ENCODE peak calls at places on chromosomes 7 and 10, in eight cellular contexts. V, G, T, W, J, B, N and R are unnamed samples.

GRCh38 chr7:71303566-71303965 is 171.6 kb downstream of the GALNT17 start:
- DNase-seq in T (no peak), V (no peak), J (no peak), W (no peak), G (no peak), B (no peak), N (no peak), R (no peak)

GRCh38 chr7:127251458-127252379 is 1.0 kb downstream of the GRM8 start:
- DNase-seq in N (peak; percentile 36), T (peak; percentile 75), B (peak; percentile 30), J (no peak), W (peak; percentile 26), V (no peak), G (no peak), R (no peak)

GRCh38 chr7:116632349-116632748 is 39.6 kb upstream of the MET start:
- DNase-seq in G (no peak), J (no peak), N (no peak), W (no peak), B (no peak), T (no peak), V (no peak), R (no peak)

GRCh38 chr7:136214356-136214755 is 237.2 kb upstream of the MTPN start:
- DNase-seq in G (no peak), B (no peak), J (no peak), N (no peak), T (peak; percentile 7), V (no peak), W (no peak), R (no peak)

GRCh38 chr7:25897261-25897782 is 254.7 kb upstream of the NFE2L3 start:
- DNase-seq in G (peak; percentile 33), B (no peak), J (no peak), T (no peak), V (no peak), W (no peak), N (no peak), R (no peak)

GRCh38 chr7:42572046-42572445 is 335.0 kb upstream of the GLI3 start:
- DNase-seq in V (no peak), N (no peak), J (no peak), W (no peak), T (no peak), B (no peak), G (no peak), R (no peak)

GRCh38 chr10:24898501-24898900 is 53.9 kb downstream of the PRTFDC1 start:
- DNase-seq in B (no peak), J (no peak), T (no peak), V (no peak), W (no peak), G (no peak), N (no peak), R (no peak)

GRCh38 chr7:39465055-39465929 is 100.9 kb upstream of the YAE1 start:
- DNase-seq in T (peak; percentile 68), B (peak; percentile 34), J (peak; percentile 11), W (no peak), V (no peak), G (peak; percentile 52), N (peak; percentile 53), R (no peak)

GRCh38 chr7:78326870-78327269 is 528.3 kb downstream of the PHTF2 start:
- DNase-seq in J (no peak), B (no peak), W (peak; percentile 47), G (peak; percentile 67), T (no peak), V (no peak), N (no peak), R (peak; percentile 54)

GRCh38 chr7:50466815-50467569 is 16.8 kb upstream of the FIGNL1 start:
- DNase-seq in W (no peak), N (no peak), V (no peak), B (no peak), T (no peak), G (peak; percentile 2), J (no peak), R (no peak)

GRCh38 chr7:134792968-134793367 is 13.5 kb downstream of the CALD1 start:
- DNase-seq in V (no peak), N (no peak), B (no peak), T (no peak), J (no peak), G (no peak), W (peak; percentile 72), R (peak; percentile 71)

GRCh38 chr10:130986828-130987227 is 324.7 kb downstream of the TCERG1L start:
- DNase-seq in G (no peak), N (no peak), V (no peak), B (no peak), W (no peak), T (no peak), J (no peak), R (no peak)

GRCh38 chr10:105974803-105975456 is 1189.6 kb downstream of the SORCS1 start:
- DNase-seq in B (peak; percentile 13), W (no peak), G (no peak), N (no peak), V (no peak), J (no peak), T (peak; percentile 16), R (peak; percentile 41)

GRCh38 chr10:1208376-1209311 is 152.5 kb downstream of the WDR37 start:
- DNase-seq in W (no peak), V (no peak), B (no peak), N (no peak), G (no peak), J (no peak), T (peak; percentile 54), R (no peak)

GRCh38 chr10:50561816-50562215 is 61.9 kb downstream of the SGMS1 start:
- DNase-seq in B (no peak), W (no peak), G (peak; percentile 35), J (no peak), N (no peak), T (peak; percentile 59), V (no peak), R (no peak)

GRCh38 chr7:22138106-22138505 is 192.4 kb upstream of the CDCA7L start:
- DNase-seq in G (no peak), N (no peak), T (no peak), V (no peak), B (no peak), J (no peak), W (no peak), R (no peak)

GRCh38 chr10:123146892-123147634 is 873 bp upstream of the HMX2 start:
- DNase-seq in J (no peak), N (no peak), V (no peak), T (peak; percentile 26), W (no peak), G (no peak), B (peak; percentile 30), R (no peak)

GRCh38 chr10:100019824-100020160 is 10.0 kb upstream of the DNMBP start:
- DNase-seq in N (no peak), B (peak; percentile 10), T (peak; percentile 76), G (peak; percentile 29), V (no peak), W (no peak), J (no peak), R (no peak)

GRCh38 chr7:148398844-148399365 is 191.7 kb upstream of the C7orf33 start:
- DNase-seq in B (no peak), T (no peak), G (no peak), J (no peak), W (no peak), N (no peak), V (no peak), R (no peak)

GRCh38 chr7:127900735-127901685 is 130.2 kb downstream of the LRRC4 start:
- DNase-seq in W (no peak), G (peak; percentile 63), J (no peak), N (no peak), T (peak; percentile 2), B (no peak), V (no peak), R (no peak)

GRCh38 chr7:96093435-96093834 is 228.5 kb downstream of the SLC25A13 start:
- DNase-seq in J (no peak), V (no peak), W (no peak), G (no peak), B (no peak), T (no peak), N (no peak), R (no peak)

GRCh38 chr10:13633689-13634088 is 46.9 kb downstream of the PRPF18 start:
- DNase-seq in N (no peak), V (peak; percentile 85), J (no peak), B (no peak), W (peak; percentile 86), T (no peak), G (no peak), R (peak; percentile 88)

GRCh38 chr10:5948208-5948585 is 29.1 kb downstream of the IL15RA start:
- DNase-seq in T (no peak), G (no peak), J (no peak), B (no peak), W (no peak), V (peak; percentile 50), N (no peak), R (no peak)

GRCh38 chr7:95859434-95859833 is 87.1 kb downstream of the DYNC1I1 start:
- DNase-seq in W (no peak), N (no peak), J (no peak), V (no peak), G (no peak), T (no peak), B (peak; percentile 23), R (no peak)

GRCh38 chr10:124906551-124907001 is 35.3 kb upstream of the ZRANB1 start:
- DNase-seq in N (no peak), G (no peak), W (no peak), B (no peak), T (no peak), J (no peak), V (peak; percentile 88), R (no peak)

GRCh38 chr10:29409241-29410051 is 120.6 kb downstream of the LYZL1 start:
- DNase-seq in W (peak; percentile 90), G (peak; percentile 82), T (peak; percentile 10), J (peak; percentile 13), V (peak; percentile 93), N (peak; percentile 58), B (no peak), R (peak; percentile 90)

GRCh38 chr7:116588641-116589594 is 64.1 kb downstream of the CAV1 start:
- DNase-seq in T (no peak), B (no peak), J (no peak), W (no peak), N (no peak), V (no peak), G (peak; percentile 52), R (no peak)